ENCODE peak calls at places on chromosome 20, in seven cellular contexts. E is astrocyte of the cerebellum; I is activated naive CD4-positive, alpha-beta T cell treated with Interleukin-2 at 50 U/mL for 16 hours; L is C1 segment of cervical spinal cord; M is type B pancreatic cell; X is dorsolateral prefrontal cortex; H is ovary. W is an unnamed sample.

GRCh38 chr20:25669826-25670422 is 26.7 kb downstream of the ZNF337 start:
- DNase-seq in E (no peak), I (no peak), L (no peak), M (no peak), X (no peak), H (no peak), W (no peak)

GRCh38 chr20:24462461-24463010 is 6.9 kb upstream of the SYNDIG1 start:
- DNase-seq in E (no peak), I (no peak), L (peak), M (no peak), X (peak), H (no peak), W (no peak)

GRCh38 chr20:1177680-1178079 is 7.1 kb downstream of the TMEM74B start:
- DNase-seq in E (no peak), I (no peak), L (no peak), M (no peak), X (no peak), H (no peak), W (no peak)

GRCh38 chr20:48523191-48523757 is 304.5 kb downstream of the PREX1 start:
- DNase-seq in E (peak), I (no peak), L (no peak), M (no peak), X (no peak), H (no peak), W (no peak)

GRCh38 chr20:58877374-58878360 is 25.2 kb downstream of the GNAS start:
- DNase-seq in E (no peak), I (no peak), L (no peak), M (no peak), X (no peak), H (no peak), W (no peak)

GRCh38 chr20:21513881-21514540 is at the start of gene NKX2-2:
- DNase-seq in E (no peak), I (no peak), L (peak), M (peak), X (peak), H (no peak), W (no peak)

GRCh38 chr20:32485126-32485769 is 99.9 kb downstream of the NOL4L start:
- DNase-seq in E (peak), I (peak), L (peak), M (peak), X (peak), H (peak), W (peak)

GRCh38 chr20:5935384-5935783 is 14.9 kb downstream of the TRMT6 start:
- DNase-seq in E (no peak), I (no peak), L (no peak), M (no peak), X (no peak), H (no peak), W (no peak)

GRCh38 chr20:59055302-59055701 is 12.7 kb upstream of the PRELID3B start:
- DNase-seq in E (no peak), I (no peak), L (no peak), M (no peak), X (no peak), H (no peak), W (no peak)

GRCh38 chr20:21189761-21190523 is 64.1 kb downstream of the KIZ start:
- DNase-seq in E (no peak), I (no peak), L (peak), M (no peak), X (no peak), H (no peak), W (no peak)

GRCh38 chr20:50695144-50695872 is 4.0 kb upstream of the RIPOR3 start:
- DNase-seq in E (no peak), I (no peak), L (no peak), M (no peak), X (no peak), H (no peak), W (peak)

GRCh38 chr20:58071500-58071804 is 157.0 kb downstream of the ANKRD60 start:
- DNase-seq in E (no peak), I (no peak), L (no peak), M (no peak), X (no peak), H (no peak), W (no peak)

GRCh38 chr20:63733117-63733516 is 3.3 kb upstream of the LIME1 start:
- DNase-seq in E (no peak), I (no peak), L (no peak), M (no peak), X (no peak), H (peak), W (peak)

GRCh38 chr20:35739294-35740163 is 2.5 kb downstream of the RBM39 start:
- DNase-seq in E (no peak), I (no peak), L (no peak), M (no peak), X (no peak), H (no peak), W (no peak)

GRCh38 chr20:48839083-48839482 is 11.3 kb upstream of the PREX1 start:
- DNase-seq in E (no peak), I (no peak), L (no peak), M (no peak), X (no peak), H (no peak), W (no peak)

GRCh38 chr20:16528078-16528477 is 45.2 kb downstream of the KIF16B start:
- DNase-seq in E (peak), I (no peak), L (no peak), M (no peak), X (no peak), H (peak), W (no peak)

GRCh38 chr20:59955131-59955796 is 3.0 kb upstream of the CDH26 start:
- DNase-seq in E (no peak), I (no peak), L (peak), M (no peak), X (no peak), H (no peak), W (no peak)

GRCh38 chr20:33169176-33169794 is 1.3 kb downstream of the BPIFA2 start:
- DNase-seq in E (no peak), I (peak), L (no peak), M (no peak), X (no peak), H (no peak), W (no peak)

GRCh38 chr20:38109657-38110524 is 55.2 kb downstream of the TGM2 start:
- DNase-seq in E (peak), I (no peak), L (no peak), M (no peak), X (no peak), H (no peak), W (peak)

GRCh38 chr20:12598894-12599293 is 409.9 kb upstream of the SPTLC3 start:
- DNase-seq in E (no peak), I (no peak), L (no peak), M (no peak), X (no peak), H (no peak), W (no peak)

GRCh38 chr20:17523326-17523725 is 7.9 kb downstream of the BFSP1 start:
- DNase-seq in E (no peak), I (no peak), L (no peak), M (no peak), X (no peak), H (no peak), W (peak)

GRCh38 chr20:17822039-17822438 is 122.3 kb downstream of the BANF2 start:
- DNase-seq in E (peak), I (no peak), L (no peak), M (no peak), X (no peak), H (no peak), W (peak)

GRCh38 chr20:50387996-50388332 is 122.2 kb upstream of the PTPN1 start:
- DNase-seq in E (no peak), I (no peak), L (no peak), M (no peak), X (no peak), H (no peak), W (no peak)

GRCh38 chr20:32495217-32495565 is 89.9 kb downstream of the NOL4L start:
- DNase-seq in E (no peak), I (no peak), L (no peak), M (no peak), X (no peak), H (no peak), W (peak)

W was measured in sigmoid colon.